ENCODE peak calls at places on chromosomes 6 and 20, in eight cellular contexts. J is EH; A is OCI-LY7; V is activated CD4-positive, alpha-beta T cell treated with anti-CD3 and anti-CD28 coated beads, Interleukin-2, amount 50 U/mL, for 1 hour; D is upper lobe of right lung; O is Calu3; M is HT1080; T is NAMALWA. W is an unnamed sample.
A peak's percentile ranks its signal among the peaks of the same experiment; 100 is the strongest.

GRCh38 chr6:165056292-165056691 is 253.1 kb downstream of the C6orf118 start:
- DNase-seq in J (no peak), A (no peak), V (no peak), D (no peak), O (no peak), M (no peak), T (no peak), W (no peak)

GRCh38 chr6:31092769-31093505 is 19.4 kb downstream of the C6orf15 start:
- DNase-seq in J (no peak), A (no peak), V (no peak), D (no peak), O (no peak), M (no peak), T (no peak), W (no peak)

GRCh38 chr20:47267621-47268020 is 88.9 kb downstream of the ZMYND8 start:
- DNase-seq in J (no peak), A (no peak), V (no peak), D (no peak), O (no peak), M (no peak), T (no peak), W (no peak)

GRCh38 chr20:37545516-37545915 is 17.8 kb upstream of the BLCAP start:
- DNase-seq in J (no peak), A (no peak), V (no peak), D (no peak), O (no peak), M (no peak), T (no peak), W (no peak)

GRCh38 chr20:49838546-49838945 is 25.9 kb downstream of the SLC9A8 start:
- DNase-seq in J (no peak), A (no peak), V (no peak), D (no peak), O (no peak), M (no peak), T (no peak), W (no peak)

GRCh38 chr20:50572922-50573777 is 63.0 kb downstream of the PTPN1 start:
- DNase-seq in J (peak; percentile 77), A (no peak), V (no peak), D (no peak), O (no peak), M (peak; percentile 86), T (no peak), W (peak; percentile 69)

GRCh38 chr6:33313709-33314514 is at the start of gene TAPBP:
- DNase-seq in J (peak; percentile 76), A (peak; percentile 84), V (peak; percentile 83), D (peak; percentile 83), O (peak; percentile 80), M (peak; percentile 62), T (peak; percentile 95), W (no peak)

GRCh38 chr20:23050847-23051627 is 1.6 kb upstream of the THBD start:
- DNase-seq in J (peak; percentile 58), A (no peak), V (no peak), D (peak; percentile 91), O (no peak), M (peak; percentile 7), T (peak; percentile 57), W (peak; percentile 52)

GRCh38 chr6:31805939-31806469 is 762 bp downstream of the LSM2 start:
- DNase-seq in J (no peak), A (peak; percentile 24), V (no peak), D (no peak), O (no peak), M (no peak), T (no peak), W (no peak)

GRCh38 chr6:116106146-116106545 is 5.5 kb downstream of the NT5DC1 start:
- DNase-seq in J (peak; percentile 18), A (no peak), V (no peak), D (no peak), O (no peak), M (no peak), T (no peak), W (no peak)

GRCh38 chr20:20317195-20318113 is 50.5 kb upstream of the INSM1 start:
- DNase-seq in J (no peak), A (no peak), V (no peak), D (no peak), O (no peak), M (no peak), T (peak; percentile 29), W (no peak)

GRCh38 chr6:89079611-89080213 is 839 bp upstream of the PNRC1 start:
- DNase-seq in J (peak; percentile 68), A (peak; percentile 58), V (peak; percentile 42), D (no peak), O (no peak), M (peak; percentile 51), T (peak; percentile 79), W (peak; percentile 44)

GRCh38 chr20:49768204-49769124 is 44.2 kb upstream of the SLC9A8 start:
- DNase-seq in J (peak; percentile 87), A (no peak), V (no peak), D (peak; percentile 68), O (peak; percentile 83), M (peak; percentile 83), T (no peak), W (peak; percentile 97)

GRCh38 chr6:1312444-1313363 is 806 bp downstream of the FOXQ1 start:
- DNase-seq in J (peak; percentile 40), A (no peak), V (no peak), D (peak; percentile 76), O (peak; percentile 49), M (no peak), T (no peak), W (no peak)